ENCODE peak calls at places on chromosomes 12 and 14, in six cellular contexts. L is NCI-H1436; Q is amniotic stem cell; S is NCI-H524; H is substantia nigra; J is stimulated activated CD4-positive, alpha-beta T cell treated with anti-CD3 and anti-CD28 coated beads, Interleukin-1b, Interleukin-23, amount 100 ng/mL, for 4 hours. T is an unnamed sample.

GRCh38 chr12:93813181-93813580 is 136.0 kb downstream of the CRADD start:
- DNase-seq in S (no peak), H (no peak), Q (no peak), L (no peak), J (no peak), T (no peak)

GRCh38 chr12:18250313-18250916 is 10.9 kb upstream of the PIK3C2G start:
- DNase-seq in J (no peak), Q (peak), H (peak), L (peak), S (peak), T (peak)

GRCh38 chr14:74313601-74314000 is 10.9 kb upstream of the ABCD4 start:
- DNase-seq in S (no peak), J (no peak), Q (no peak), H (no peak), L (no peak), T (no peak)

GRCh38 chr12:14193623-14194022 is 171.9 kb upstream of the ATF7IP start:
- DNase-seq in H (no peak), J (no peak), Q (no peak), S (no peak), L (no peak), T (peak)

GRCh38 chr12:108457006-108457733 is 57.9 kb upstream of the FICD start:
- DNase-seq in H (no peak), Q (peak), J (no peak), L (peak), S (peak), T (peak)

GRCh38 chr14:54275997-54276396 is 120.8 kb upstream of the CDKN3 start:
- DNase-seq in Q (no peak), H (no peak), J (no peak), S (no peak), L (no peak), T (no peak)

GRCh38 chr14:77027538-77028383 is 747 bp downstream of the IRF2BPL start:
- DNase-seq in H (peak), S (peak), L (peak), Q (no peak), J (peak), T (peak)

GRCh38 chr12:116672842-116673516 is 64.9 kb downstream of the SPRING1 start:
- DNase-seq in H (no peak), S (no peak), J (no peak), Q (no peak), L (no peak), T (no peak)

GRCh38 chr14:22123188-22123560 is 449.6 kb upstream of the OR4E1 start:
- DNase-seq in J (no peak), H (no peak), S (no peak), L (no peak), Q (no peak), T (no peak)

GRCh38 chr14:34212574-34212973 is 249.5 kb downstream of the SPTSSA start:
- DNase-seq in S (no peak), J (no peak), Q (no peak), L (no peak), H (no peak), T (no peak)

GRCh38 chr12:122886851-122887816 is 8.8 kb downstream of the VPS37B start:
- DNase-seq in Q (no peak), H (no peak), S (peak), J (no peak), L (no peak), T (no peak)

GRCh38 chr14:99688210-99688581 is 4.1 kb downstream of the CYP46A1 start:
- DNase-seq in J (no peak), Q (no peak), S (no peak), H (no peak), L (no peak), T (no peak)

GRCh38 chr12:132660047-132660446 is 27.1 kb downstream of the POLE start:
- DNase-seq in S (no peak), H (no peak), Q (no peak), J (no peak), L (no peak), T (no peak)

GRCh38 chr14:37230551-37231194 is 32.9 kb downstream of the MIPOL1 start:
- DNase-seq in L (peak), S (peak), J (no peak), Q (peak), H (no peak), T (peak)

GRCh38 chr14:53715390-53715730 is 241.3 kb downstream of the BMP4 start:
- DNase-seq in H (no peak), Q (peak), J (no peak), L (no peak), S (no peak), T (no peak)

GRCh38 chr12:89709994-89710872 is 1.6 kb upstream of the ATP2B1 start:
- DNase-seq in J (peak), L (no peak), Q (no peak), H (no peak), S (peak), T (peak)